ENCODE peak calls at places on chromosomes 4 and X, in eight cellular contexts. C is neuronal stem cell, H is fibroblast of lung, Q is SK-N-SH, U is GM23338, E is HCT116, N is mesendoderm, F is PC-3. X is an unnamed sample.

GRCh38 chrX:51878056-51878455 is 15.4 kb upstream of the MAGED1 start:
- DNase-seq in H (no peak), C (no peak), U (no peak), N (no peak), E (no peak), F (no peak), Q (no peak), X (no peak)

GRCh38 chr4:128393111-128393704 is 105.6 kb upstream of the PGRMC2 start:
- DNase-seq in F (no peak), N (no peak), H (peak; percentile 80), C (no peak), Q (peak; percentile 11), U (no peak), E (no peak), X (no peak)

GRCh38 chr4:92012899-92013867 is 290.6 kb upstream of the GRID2 start:
- DNase-seq in F (no peak), N (peak; percentile 75), C (no peak), Q (no peak), U (peak; percentile 76), H (no peak), E (no peak), X (no peak)

GRCh38 chr4:972651-973424 is 531 bp downstream of the DGKQ start:
- DNase-seq in U (peak; percentile 65), C (no peak), E (no peak), N (no peak), Q (peak; percentile 72), F (peak; percentile 13), H (no peak), X (no peak)

GRCh38 chr4:99966692-99967091 is 16.6 kb upstream of the H2AZ1 start:
- DNase-seq in N (no peak), H (no peak), E (no peak), U (no peak), C (no peak), Q (no peak), F (no peak), X (no peak)

GRCh38 chrX:8988456-8988855 is 45.5 kb downstream of the FAM9B start:
- DNase-seq in C (no peak), E (no peak), F (peak; percentile 61), H (peak; percentile 45), U (peak; percentile 1), N (no peak), Q (no peak), X (peak; percentile 25)

GRCh38 chr4:1323635-1324442 is 23.2 kb upstream of the UVSSA start:
- DNase-seq in E (peak; percentile 63), H (peak; percentile 99), N (no peak), U (no peak), C (no peak), Q (no peak), F (peak; percentile 87), X (peak; percentile 99)

GRCh38 chr4:1356181-1356998 is 9.4 kb downstream of the UVSSA start:
- DNase-seq in H (peak; percentile 30), U (peak; percentile 90), E (no peak), F (peak; percentile 38), Q (peak; percentile 90), C (peak; percentile 63), N (peak; percentile 63), X (no peak)

GRCh38 chr4:85672116-85672515 is 197.2 kb downstream of the ARHGAP24 start:
- DNase-seq in F (no peak), E (no peak), U (no peak), Q (no peak), N (no peak), H (no peak), C (no peak), X (no peak)
- H3K4me2 ChIP-seq in F (no peak overlapping the region), E (no peak overlapping the region), U (no peak overlapping the region), Q (no peak overlapping the region), N (no peak overlapping the region), H (no peak overlapping the region), C (no peak overlapping the region), X (no peak overlapping the region)

DNA sequence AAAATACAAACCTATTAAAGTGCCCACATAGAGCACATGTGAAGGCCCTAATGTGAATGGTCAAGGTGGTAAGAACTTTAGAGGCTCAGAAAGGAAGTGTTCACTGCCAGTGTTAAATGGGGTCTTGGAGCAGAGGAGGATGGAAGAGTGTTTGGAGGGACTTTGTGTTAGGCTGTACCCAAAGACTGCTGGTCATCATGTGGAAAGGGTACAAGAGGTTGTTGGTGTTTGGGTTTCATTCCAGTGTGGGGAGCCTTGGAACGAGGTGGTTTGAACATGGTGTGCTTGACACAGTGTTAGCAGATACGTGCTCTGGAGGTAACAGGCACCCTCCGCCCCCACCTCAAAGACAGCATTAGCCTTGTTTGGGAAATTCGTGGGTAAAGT is 73.1 kb downstream of the RAPGEF2 start:
- DNase-seq in E (no peak), C (no peak), Q (no peak), F (no peak), U (no peak), N (no peak), H (no peak), X (no peak)
- H3K4me2 ChIP-seq in E (peak overlapping the region; percentile 62), C (no peak overlapping the region), Q (peak overlapping the region; percentile 75), F (peak overlapping the region; percentile 93), U (peak overlapping the region; percentile 8), N (no peak overlapping the region), H (peak overlapping the region; percentile 72), X (peak overlapping the region; percentile 82)

DNA sequence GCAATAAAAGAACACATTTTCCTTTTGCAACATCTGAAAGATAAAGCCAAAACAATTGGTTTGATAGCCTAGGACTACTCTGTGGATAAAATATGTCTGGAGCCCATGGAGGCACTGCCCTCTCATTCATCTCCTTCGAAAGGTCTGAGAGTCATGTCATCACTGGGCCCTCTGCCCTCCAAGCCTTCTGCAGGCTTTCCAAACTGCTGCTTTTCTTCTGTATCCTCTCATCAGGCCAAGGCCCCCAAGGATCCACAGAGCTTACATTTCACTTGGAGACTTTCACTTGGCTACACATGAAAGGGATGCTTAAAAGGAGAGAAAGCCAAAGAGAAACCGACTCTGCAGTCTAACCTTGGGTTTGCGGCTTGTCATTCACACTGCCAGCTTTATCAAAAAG is 109.9 kb downstream of the SH3RF1 start:
- DNase-seq in H (peak; percentile 56), F (no peak), C (no peak), N (no peak), U (no peak), Q (no peak), E (no peak), X (no peak)
- H3K4me2 ChIP-seq in H (peak overlapping the region; percentile 67), F (no peak overlapping the region), C (no peak overlapping the region), N (no peak overlapping the region), U (no peak overlapping the region), Q (peak overlapping the region; percentile 12), E (no peak overlapping the region), X (peak overlapping the region; percentile 81)

DNA sequence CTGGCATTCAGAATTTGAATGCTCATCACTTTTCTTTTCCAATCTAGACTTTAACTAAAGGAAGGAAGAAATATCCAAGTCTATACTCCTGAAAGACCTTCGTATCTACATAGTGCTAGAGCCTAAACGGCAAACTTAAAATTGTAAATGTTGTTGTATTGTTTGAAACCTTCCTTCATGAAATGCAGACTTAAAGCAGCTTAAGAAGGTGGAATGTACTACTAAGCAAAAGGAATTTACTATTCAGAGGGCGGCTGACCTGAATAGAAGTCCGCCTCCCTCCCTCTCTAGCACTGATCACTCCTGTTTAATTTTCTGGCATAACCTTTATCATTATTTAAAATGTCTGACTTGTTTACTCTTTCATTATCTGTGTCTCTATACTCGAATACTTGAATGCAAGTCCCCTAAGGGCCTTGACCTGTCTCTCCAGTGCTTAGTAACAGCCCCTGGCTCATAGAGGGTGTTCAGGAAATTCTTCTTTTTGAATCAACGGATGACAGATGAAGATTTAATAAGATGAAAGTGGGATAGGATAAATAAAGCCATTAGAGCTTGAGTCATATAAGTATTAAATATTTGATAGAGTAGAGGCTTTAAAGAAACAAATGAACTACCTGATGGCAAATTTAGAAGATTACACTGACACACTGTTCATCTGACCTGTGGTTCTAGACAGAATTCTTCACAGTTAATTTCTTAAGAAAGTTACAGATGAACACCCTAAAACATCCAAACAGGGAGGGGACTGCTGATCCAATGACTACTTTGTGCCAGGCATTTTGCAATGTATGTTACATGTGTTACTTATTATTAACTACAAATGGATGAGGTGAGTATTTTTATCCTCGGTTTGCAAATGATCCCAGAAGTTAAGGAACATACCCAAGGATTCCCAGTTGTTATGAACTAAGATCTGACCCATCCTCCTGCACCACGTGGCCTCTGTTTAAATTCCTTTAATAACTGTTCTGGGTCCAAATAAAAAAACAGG is 20.2 kb upstream of the RBPJ start:
- DNase-seq in Q (no peak), E (no peak), H (peak; percentile 40), C (no peak), N (no peak), F (peak; percentile 46), U (peak; percentile 71), X (no peak)
- H3K4me2 ChIP-seq in Q (no peak overlapping the region), E (no peak overlapping the region), H (no peak overlapping the region), C (no peak overlapping the region), N (no peak overlapping the region), F (peak overlapping the region; percentile 45), U (peak overlapping the region; percentile 28), X (no peak overlapping the region)

X was measured in keratinocyte.